ENCODE peak calls at places on chromosomes 2 and 18, in six cellular contexts. I is uterus, Y is pancreas, C is IMR-90, X is body of pancreas, U is HepG2. O is an unnamed sample.

GRCh38 chr2:117980381-117980780 is 33.5 kb downstream of the CCDC93 start:
- DNase-seq in I (no peak), Y (no peak), C (peak; percentile 76), X (no peak), U (no peak), O (no peak)

GRCh38 chr2:160583162-160583522 is 89.5 kb upstream of the RBMS1 start:
- DNase-seq in I (no peak), Y (no peak), C (peak; percentile 41), X (no peak), U (no peak), O (no peak)

GRCh38 chr18:35436076-35436649 is 59.0 kb upstream of the ZNF396 start:
- DNase-seq in I (no peak), Y (no peak), C (peak; percentile 58), X (no peak), U (no peak), O (no peak)

GRCh38 chr2:164115806-164116205 is 380.0 kb upstream of the FIGN start:
- DNase-seq in I (no peak), Y (no peak), C (no peak), X (no peak), U (no peak), O (no peak)

GRCh38 chr2:117820444-117820843 is 6.0 kb downstream of the DDX18 start:
- DNase-seq in I (no peak), Y (no peak), C (no peak), X (no peak), U (no peak), O (no peak)

GRCh38 chr2:95032868-95033603 is 7.5 kb downstream of the MAL start:
- DNase-seq in I (no peak), Y (no peak), C (no peak), X (no peak), U (no peak), O (no peak)

GRCh38 chr2:171434671-171434980 is 600 bp downstream of the DCAF17 start:
- DNase-seq in I (peak; percentile 42), Y (no peak), C (no peak), X (no peak), U (peak; percentile 76), O (no peak)

GRCh38 chr18:75162467-75162866 is 46.5 kb downstream of the PTGR3 start:
- DNase-seq in I (no peak), Y (no peak), C (peak; percentile 71), X (no peak), U (no peak), O (no peak)

GRCh38 chr2:31233216-31233615 is 736 bp upstream of the EHD3 start:
- DNase-seq in I (no peak), Y (no peak), C (no peak), X (no peak), U (no peak), O (no peak)

GRCh38 chr2:141565597-141565996 is 565.2 kb downstream of the LRP1B start:
- DNase-seq in I (no peak), Y (no peak), C (no peak), X (no peak), U (no peak), O (no peak)

GRCh38 chr2:100812141-100812540 is 7.8 kb upstream of the NPAS2 start:
- DNase-seq in I (no peak), Y (no peak), C (no peak), X (no peak), U (no peak), O (no peak)

GRCh38 chr18:9722691-9723090 is 14.6 kb downstream of the RAB31 start:
- DNase-seq in I (no peak), Y (no peak), C (no peak), X (peak; percentile 79), U (peak; percentile 37), O (peak; percentile 81)
- TF ChIP-seq CTCF in I (no peak), Y (peak; percentile 40), C (no peak), X (peak; percentile 88), U (peak; percentile 63), O (peak; percentile 89)

GRCh38 chr18:13541621-13542519 is 184.5 kb downstream of the FAM210A start:
- DNase-seq in I (peak; percentile 74), Y (no peak), C (no peak), X (no peak), U (peak; percentile 98), O (no peak)
- H3K4me1 ChIP-seq in I (peaks cover 16% of the 10 kb centered on the region), Y (no peaks in the 10 kb centered on the region), C (no peaks in the 10 kb centered on the region), X (peaks cover 28% of the 10 kb centered on the region), U (peaks cover 88% of the 10 kb centered on the region), O (peaks cover 36% of the 10 kb centered on the region)

GRCh38 chr2:6841537-6842287 is 24.0 kb downstream of the CMPK2 start:
- DNase-seq in I (no peak), Y (no peak), C (no peak), X (no peak), U (no peak), O (no peak)

GRCh38 chr2:6845903-6846302 is 19.8 kb downstream of the CMPK2 start:
- DNase-seq in I (no peak), Y (no peak), C (no peak), X (no peak), U (no peak), O (no peak)

GRCh38 chr2:6846540-6846939 is 19.2 kb downstream of the CMPK2 start:
- DNase-seq in I (no peak), Y (no peak), C (no peak), X (no peak), U (no peak), O (no peak)

GRCh38 chr2:6846967-6847695 is 18.6 kb downstream of the CMPK2 start:
- DNase-seq in I (no peak), Y (no peak), C (no peak), X (no peak), U (no peak), O (no peak)

DNA sequence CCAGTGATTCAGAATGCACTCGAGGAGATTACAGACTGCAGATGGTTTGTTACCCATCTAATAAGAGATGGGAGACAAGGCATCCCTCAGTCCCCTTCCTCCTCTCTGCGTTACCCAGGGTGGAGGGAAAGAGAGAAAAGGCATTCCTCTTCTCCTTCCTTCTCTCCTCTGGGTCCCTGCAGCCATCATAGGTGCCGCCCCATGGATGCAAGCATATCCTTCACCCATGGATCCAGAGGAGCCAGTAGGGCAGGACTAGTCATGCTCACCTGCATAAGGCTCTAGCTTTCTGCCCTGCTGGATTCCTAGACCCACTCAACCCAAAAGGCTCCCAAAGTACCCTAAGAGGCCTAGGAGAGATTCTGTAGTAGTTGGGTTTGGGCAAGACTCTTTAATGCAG is 20.4 kb downstream of the CMPK2 start:
- DNase-seq in I (no peak), Y (no peak), C (no peak), X (no peak), U (no peak), O (no peak)
- H3K9me3 ChIP-seq in I (no peaks in the 10 kb centered on the region), Y (no peaks in the 10 kb centered on the region), C (peaks cover 11% of the 10 kb centered on the region), X (no peaks in the 10 kb centered on the region), U (peaks cover 83% of the 10 kb centered on the region), O (no peaks in the 10 kb centered on the region)

GRCh38 chr2:108215794-108216211 is 24.0 kb upstream of the SULT1C3 start:
- DNase-seq in I (no peak), Y (no peak), C (peak; percentile 51), X (peak; percentile 38), U (peak; percentile 55), O (peak; percentile 59)
- TF ChIP-seq CTCF in I (no peak), Y (no peak), C (peak; percentile 58), X (peak; percentile 30), U (peak; percentile 84), O (peak; percentile 42)

O was measured in thyroid gland.